ENCODE peak calls at places on chromosomes 2 and 18, in nine cellular contexts. X is bronchial epithelial cell, B is PC-3, E is heart left ventricle, C is kidney, I is AG04450, U is OCI-LY7, Y is aorta, O is psoas muscle. M is an unnamed sample.

GRCh38 chr2:105644174-105644980 is 100.3 kb upstream of the NCK2 start:
- DNase-seq in X (no peak), B (peak), E (no peak), C (no peak), I (no peak), U (no peak), Y (no peak), O (no peak), M (no peak)

GRCh38 chr2:17915811-17916523 is 37.5 kb downstream of the KCNS3 start:
- DNase-seq in X (no peak), B (no peak), E (no peak), C (no peak), I (no peak), U (no peak), Y (no peak), O (no peak), M (no peak)

GRCh38 chr2:114729025-114729424 is 286.6 kb downstream of the DPP10 start:
- DNase-seq in X (peak), B (peak), E (no peak), C (no peak), I (no peak), U (no peak), Y (no peak), O (no peak), M (peak)

GRCh38 chr18:21980744-21981143 is 188.6 kb upstream of the GATA6 start:
- DNase-seq in X (no peak), B (no peak), E (no peak), C (no peak), I (no peak), U (no peak), Y (no peak), O (no peak), M (no peak)

GRCh38 chr18:13120255-13120654 is 98.3 kb upstream of the LDLRAD4 start:
- DNase-seq in X (no peak), B (no peak), E (no peak), C (no peak), I (no peak), U (no peak), Y (no peak), O (no peak), M (no peak)

GRCh38 chr2:176178271-176178806 is 10.1 kb upstream of the HOXD1 start:
- DNase-seq in X (peak), B (no peak), E (no peak), C (peak), I (no peak), U (no peak), Y (no peak), O (no peak), M (peak)

GRCh38 chr18:59219672-59220163 is at the start of gene GRP:
- DNase-seq in X (no peak), B (no peak), E (no peak), C (no peak), I (no peak), U (no peak), Y (no peak), O (no peak), M (no peak)

GRCh38 chr2:240818543-240819403 is 1.2 kb downstream of the KIF1A start:
- DNase-seq in X (no peak), B (no peak), E (peak), C (no peak), I (no peak), U (no peak), Y (no peak), O (no peak), M (no peak)

GRCh38 chr18:63590368-63590767 is 3.2 kb downstream of the SERPINB13 start:
- DNase-seq in X (no peak), B (no peak), E (no peak), C (no peak), I (no peak), U (no peak), Y (no peak), O (no peak), M (peak)

GRCh38 chr2:164523026-164523425 is 98.3 kb downstream of the GRB14 start:
- DNase-seq in X (no peak), B (peak), E (no peak), C (no peak), I (no peak), U (no peak), Y (no peak), O (no peak), M (no peak)

GRCh38 chr2:236164201-236164982 is 3.8 kb downstream of the GBX2 start:
- DNase-seq in X (no peak), B (no peak), E (no peak), C (peak), I (no peak), U (no peak), Y (peak), O (no peak), M (no peak)

GRCh38 chr2:32058130-32058529 is 5.2 kb upstream of the SPAST start:
- DNase-seq in X (peak), B (peak), E (no peak), C (no peak), I (no peak), U (no peak), Y (no peak), O (no peak), M (no peak)

GRCh38 chr2:227474406-227474805 is 2.5 kb downstream of the AGFG1 start:
- DNase-seq in X (peak), B (peak), E (no peak), C (no peak), I (no peak), U (no peak), Y (no peak), O (no peak), M (no peak)
- H3K4me3 ChIP-seq in X (no peak), B (peak), E (no peak), C (peak), I (peak), U (peak), Y (no peak), O (peak), M (no peak)

GRCh38 chr2:96202152-96202856 is 6.3 kb downstream of the STARD7 start:
- DNase-seq in X (no peak), B (no peak), E (no peak), C (no peak), I (no peak), U (no peak), Y (no peak), O (no peak), M (no peak)
- H3K4me3 ChIP-seq in X (no peak), B (no peak), E (no peak), C (no peak), I (no peak), U (peak), Y (no peak), O (peak), M (no peak)

GRCh38 chr2:132670961-132671781 is 1.2 kb upstream of the LYPD1 start:
- DNase-seq in X (peak), B (peak), E (no peak), C (no peak), I (peak), U (no peak), Y (peak), O (no peak), M (no peak)
- H3K4me3 ChIP-seq in X (peak), B (peak), E (peak), C (peak), I (peak), U (no peak), Y (no peak), O (peak), M (no peak)

GRCh38 chr2:218422403-218423086 is 3.6 kb downstream of the VIL1 start:
- DNase-seq in X (no peak), B (no peak), E (no peak), C (no peak), I (no peak), U (no peak), Y (no peak), O (no peak), M (no peak)

GRCh38 chr2:218418321-218418716 is 604 bp upstream of the VIL1 start:
- DNase-seq in X (no peak), B (no peak), E (no peak), C (no peak), I (no peak), U (no peak), Y (no peak), O (no peak), M (no peak)

GRCh38 chr2:218421027-218421426 is 2.1 kb downstream of the VIL1 start:
- DNase-seq in X (no peak), B (no peak), E (no peak), C (no peak), I (no peak), U (no peak), Y (no peak), O (no peak), M (no peak)

GRCh38 chr2:218419630-218420216 is 800 bp downstream of the VIL1 start:
- DNase-seq in X (no peak), B (no peak), E (no peak), C (no peak), I (no peak), U (no peak), Y (no peak), O (no peak), M (no peak)

DNA sequence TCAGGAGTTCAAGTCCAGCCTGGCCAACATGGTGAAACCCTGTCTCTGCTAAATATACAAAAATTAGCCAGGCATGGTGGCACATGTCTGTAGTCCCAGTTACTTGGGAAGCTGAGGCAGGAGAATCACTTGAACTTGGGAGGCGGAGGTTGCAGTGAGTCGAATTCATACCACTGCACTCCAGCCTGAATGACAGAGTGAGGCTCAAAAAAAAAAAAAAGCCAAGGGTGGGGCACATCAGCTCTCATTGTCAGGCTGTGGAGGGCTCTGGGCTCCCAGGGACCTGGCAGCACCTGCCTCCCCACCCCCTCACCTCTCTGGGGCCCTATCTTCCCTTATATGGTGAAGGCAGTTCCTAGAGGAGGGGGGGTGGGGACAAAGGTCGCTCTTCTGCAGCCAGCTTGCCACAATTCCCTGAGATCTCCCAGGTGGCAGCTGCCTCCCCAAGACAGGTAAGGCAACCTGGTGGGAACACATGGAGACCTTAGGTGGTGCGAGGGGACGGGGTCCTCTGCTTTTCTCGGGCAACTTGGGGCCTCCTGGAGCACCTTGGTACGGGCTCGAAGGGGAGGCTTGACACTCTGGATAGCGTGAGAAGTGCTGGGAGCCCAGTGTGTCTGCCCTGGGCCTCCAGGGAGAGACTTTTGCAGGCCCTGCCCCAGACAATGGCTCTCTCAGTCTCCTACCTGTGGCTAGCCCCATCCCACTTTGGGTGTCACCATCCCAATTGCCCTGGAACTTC is at the start of gene VIL1:
- DNase-seq in X (no peak), B (no peak), E (no peak), C (no peak), I (no peak), U (no peak), Y (no peak), O (no peak), M (no peak)
- H3K4me3 ChIP-seq in X (no peak), B (no peak), E (no peak), C (peak), I (no peak), U (no peak), Y (no peak), O (no peak), M (no peak)

DNA sequence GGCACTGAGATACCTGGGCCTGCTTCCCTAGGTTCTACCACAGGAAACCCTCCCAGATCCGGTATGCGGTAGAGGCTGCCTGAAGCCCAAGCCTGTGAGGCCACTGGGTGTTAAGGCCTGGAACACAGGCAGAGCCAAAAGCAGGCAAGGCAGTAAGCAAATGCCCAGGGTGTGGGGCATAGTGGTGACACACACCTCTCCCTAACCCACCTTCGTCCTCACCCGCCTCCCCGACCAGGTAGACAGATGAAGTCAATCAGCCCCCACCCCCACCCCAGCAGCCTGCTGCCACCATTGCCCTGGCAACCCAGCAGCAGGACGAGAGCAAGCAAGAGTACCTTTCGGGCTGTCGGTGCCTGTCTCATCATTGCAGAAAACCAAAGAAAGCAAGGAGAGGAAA is 6.1 kb downstream of the DCTN1 start:
- DNase-seq in X (no peak), B (no peak), E (no peak), C (no peak), I (no peak), U (no peak), Y (no peak), O (no peak), M (no peak)
- H3K4me3 ChIP-seq in X (no peak), B (no peak), E (peak), C (peak), I (no peak), U (no peak), Y (no peak), O (peak), M (no peak)

GRCh38 chr18:51391731-51392130 is 194.2 kb upstream of the MEX3C start:
- DNase-seq in X (no peak), B (no peak), E (no peak), C (no peak), I (no peak), U (no peak), Y (no peak), O (no peak), M (no peak)
- H3K4me3 ChIP-seq in X (no peak), B (no peak), E (no peak), C (no peak), I (no peak), U (no peak), Y (no peak), O (no peak), M (no peak)